ENCODE peak calls at places on chromosomes 6 and 20, in six cellular contexts. H, V, J, D, C and Q are unnamed samples.

GRCh38 chr20:48578397-48579098 is 249.3 kb downstream of the PREX1 start:
- DNase-seq in J (no peak), V (no peak), D (no peak), C (peak; percentile 3), H (no peak), Q (no peak)

GRCh38 chr20:52064936-52065335 is 126.6 kb downstream of the ZFP64 start:
- DNase-seq in H (no peak), V (no peak), D (no peak), C (no peak), J (no peak), Q (no peak)

GRCh38 chr6:62528894-62529526 is 243.0 kb upstream of the KHDRBS2 start:
- DNase-seq in D (no peak), J (no peak), H (no peak), V (no peak), C (no peak), Q (no peak)

GRCh38 chr6:118893095-118893881 is 664 bp upstream of the ASF1A start:
- DNase-seq in C (peak; percentile 87), H (no peak), J (peak; percentile 49), V (no peak), D (no peak), Q (no peak)

GRCh38 chr6:141809901-141810300 is 322.8 kb upstream of the GJE1 start:
- DNase-seq in D (no peak), H (no peak), C (peak; percentile 42), V (no peak), J (no peak), Q (no peak)

GRCh38 chr20:14445310-14445709 is 107.9 kb upstream of the FLRT3 start:
- DNase-seq in D (no peak), V (no peak), H (peak; percentile 43), C (peak; percentile 70), J (no peak), Q (peak; percentile 46)

GRCh38 chr20:58971429-58971828 is 9.6 kb upstream of the NELFCD start:
- DNase-seq in C (no peak), D (no peak), H (no peak), J (no peak), V (no peak), Q (no peak)

GRCh38 chr6:5511924-5512323 is 250.6 kb downstream of the FARS2 start:
- DNase-seq in J (no peak), V (no peak), D (no peak), H (peak; percentile 89), C (peak; percentile 83), Q (no peak)

GRCh38 chr6:14025160-14025559 is 92.4 kb upstream of the CD83 start:
- DNase-seq in D (no peak), J (no peak), H (no peak), C (no peak), V (no peak), Q (no peak)

GRCh38 chr6:155352812-155353211 is 38.5 kb upstream of the TFB1M start:
- DNase-seq in J (no peak), D (no peak), V (no peak), H (peak; percentile 92), C (peak; percentile 91), Q (no peak)

GRCh38 chr20:45300961-45301360 is 5.7 kb upstream of the RBPJL start:
- DNase-seq in V (no peak), J (peak; percentile 56), H (peak; percentile 91), D (no peak), C (peak; percentile 53), Q (no peak)

GRCh38 chr6:53707108-53707897 is 41.7 kb upstream of the KLHL31 start:
- DNase-seq in H (no peak), D (no peak), J (no peak), C (no peak), V (no peak), Q (no peak)

GRCh38 chr6:139372326-139373153 is 1.9 kb downstream of the CITED2 start:
- DNase-seq in H (peak; percentile 72), D (no peak), J (no peak), V (no peak), C (peak; percentile 36), Q (no peak)

GRCh38 chr20:2865630-2866029 is 7.7 kb upstream of the PTPRA start:
- DNase-seq in C (no peak), D (no peak), H (peak; percentile 69), J (no peak), V (no peak), Q (no peak)

GRCh38 chr6:32370510-32370909 is 1.2 kb downstream of the TSBP1 start:
- DNase-seq in H (no peak), J (no peak), D (no peak), C (peak; percentile 38), V (no peak), Q (peak; percentile 10)

GRCh38 chr6:105890521-105891244 is 195.5 kb upstream of the PRDM1 start:
- DNase-seq in D (no peak), V (no peak), H (no peak), C (peak; percentile 21), J (no peak), Q (no peak)

GRCh38 chr6:3335169-3335568 is 76.4 kb downstream of the PSMG4 start:
- DNase-seq in C (no peak), V (no peak), D (no peak), H (no peak), J (no peak), Q (no peak)

GRCh38 chr6:3334579-3334978 is 75.8 kb downstream of the PSMG4 start:
- DNase-seq in H (no peak), V (no peak), J (no peak), C (no peak), D (no peak), Q (no peak)

GRCh38 chr6:3331498-3331897 is 72.8 kb downstream of the PSMG4 start:
- DNase-seq in V (no peak), D (no peak), C (no peak), J (no peak), H (no peak), Q (no peak)

GRCh38 chr6:3331948-3332347 is 73.2 kb downstream of the PSMG4 start:
- DNase-seq in D (no peak), V (no peak), H (no peak), J (no peak), C (no peak), Q (no peak)

DNA sequence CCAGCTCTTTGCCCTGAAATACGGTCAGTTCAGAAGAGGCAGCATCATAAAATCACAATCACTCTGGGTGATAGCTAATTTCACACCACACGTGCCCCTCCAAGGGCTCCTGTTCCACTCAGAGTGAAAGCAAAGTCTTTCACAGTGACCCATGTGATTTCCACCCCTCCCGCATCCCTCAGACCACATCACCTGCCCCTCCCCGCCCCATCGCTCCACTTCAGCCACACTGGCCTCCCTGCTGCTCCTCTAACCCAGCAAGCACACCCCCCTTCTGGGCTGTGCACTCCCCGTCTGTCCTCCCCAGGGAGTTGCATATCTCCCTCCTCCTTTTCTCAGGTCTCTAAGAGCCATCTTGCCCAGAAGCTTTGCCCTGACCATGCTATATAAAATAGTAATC is 74.5 kb downstream of the PSMG4 start:
- DNase-seq in J (no peak), C (no peak), V (no peak), D (no peak), H (no peak), Q (no peak)
- H3K27ac ChIP-seq in J (no peak overlapping the region), C (no peak overlapping the region), V (no peak overlapping the region), D (no peak overlapping the region), H (no peak overlapping the region), Q (no peak overlapping the region)

DNA sequence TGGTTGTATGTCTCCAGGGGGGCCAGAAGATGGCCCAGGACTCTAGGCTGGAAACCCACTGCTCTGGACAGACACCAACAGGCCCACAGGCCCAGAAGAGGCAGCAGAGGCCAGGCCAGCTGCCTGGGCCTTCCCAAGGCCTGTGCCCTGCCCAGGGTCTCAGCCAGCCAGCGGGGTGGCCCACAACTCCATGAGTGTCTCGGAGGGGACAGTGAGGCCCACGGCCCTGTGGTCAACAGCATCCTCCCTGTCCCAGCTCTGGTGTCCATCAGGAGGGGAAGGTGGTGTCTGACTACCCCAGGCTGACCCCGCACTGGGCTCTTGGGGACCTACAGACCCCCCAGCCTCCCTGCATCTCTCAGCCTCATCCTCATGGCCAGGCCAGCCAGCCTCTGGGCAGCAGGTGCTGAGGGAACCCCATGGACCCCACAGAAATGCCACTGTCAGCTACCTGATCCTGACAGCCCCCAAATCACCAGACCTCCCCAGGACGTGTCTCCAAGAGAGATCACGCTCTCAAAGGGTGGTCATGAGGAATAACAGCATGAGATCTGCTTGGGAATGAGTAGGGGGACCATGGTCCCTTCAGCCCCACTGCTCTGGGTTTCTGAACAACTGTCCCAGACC is 112.4 kb downstream of the NOL4L start:
- DNase-seq in D (no peak), H (peak; percentile 73), C (no peak), V (no peak), J (no peak), Q (no peak)
- H3K27ac ChIP-seq in D (no peak overlapping the region), H (no peak overlapping the region), C (no peak overlapping the region), V (peak overlapping the region; percentile 76), J (peak overlapping the region; percentile 85), Q (no peak overlapping the region)

GRCh38 chr20:62239278-62239879 is 1.1 kb downstream of the OSBPL2 start:
- DNase-seq in H (peak; percentile 94), C (peak; percentile 52), D (no peak), J (no peak), V (no peak), Q (no peak)
- H3K27ac ChIP-seq in H (peak overlapping the region; percentile 60), C (peak overlapping the region; percentile 50), D (peak overlapping the region; percentile 90), J (peak overlapping the region; percentile 60), V (no peak overlapping the region), Q (peak overlapping the region; percentile 86)

DNA sequence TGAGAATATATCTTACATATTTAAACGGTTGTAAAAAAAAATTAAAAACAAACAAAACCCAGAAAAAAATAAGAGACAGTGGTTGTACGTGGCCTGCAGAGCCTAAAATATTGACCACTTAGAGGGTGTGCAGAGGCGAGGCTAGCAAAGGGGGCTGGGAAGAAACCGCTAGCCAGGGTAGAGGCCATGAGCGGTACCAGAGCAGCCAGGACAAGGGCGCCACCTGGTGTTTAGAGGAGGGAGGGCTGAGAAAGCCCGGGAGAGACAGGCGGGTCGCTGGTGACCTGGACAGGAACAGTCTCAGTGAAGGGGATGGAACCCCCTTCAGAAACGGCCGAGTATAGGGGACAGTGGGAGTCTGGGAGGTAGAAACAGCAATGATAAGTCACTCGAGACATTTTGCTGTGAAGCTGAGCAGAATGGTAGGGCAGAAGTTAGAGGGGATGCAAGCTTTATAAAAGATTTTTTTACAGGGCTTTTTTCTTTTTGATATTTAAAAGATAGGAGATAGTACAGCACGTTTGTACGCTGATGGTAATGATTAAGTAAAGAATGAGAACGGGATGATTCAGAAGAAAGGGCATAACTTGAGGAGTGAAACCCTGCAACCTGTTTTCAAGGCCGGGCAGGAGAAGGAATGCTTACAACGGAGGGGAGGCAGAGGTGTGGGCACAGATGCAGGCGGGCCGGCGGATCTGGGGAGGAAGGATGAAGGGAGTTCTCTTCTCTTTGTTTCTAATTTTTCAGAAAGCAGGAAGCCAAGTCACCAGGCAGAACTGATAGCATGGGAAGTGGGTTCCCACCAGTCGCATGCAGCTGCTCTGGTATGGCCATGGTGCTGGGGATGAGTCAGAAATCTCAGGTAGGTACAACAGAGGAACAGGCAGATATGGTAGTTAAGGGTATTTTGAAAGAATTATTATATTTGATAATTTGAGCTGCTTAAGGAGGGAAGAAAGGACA is 76.2 kb downstream of the FAM229B start:
- DNase-seq in V (peak; percentile 59), D (peak; percentile 56), C (peak; percentile 46), H (peak; percentile 74), J (peak; percentile 61), Q (no peak)
- H3K27ac ChIP-seq in V (no peak overlapping the region), D (no peak overlapping the region), C (no peak overlapping the region), H (no peak overlapping the region), J (no peak overlapping the region), Q (no peak overlapping the region)

DNA sequence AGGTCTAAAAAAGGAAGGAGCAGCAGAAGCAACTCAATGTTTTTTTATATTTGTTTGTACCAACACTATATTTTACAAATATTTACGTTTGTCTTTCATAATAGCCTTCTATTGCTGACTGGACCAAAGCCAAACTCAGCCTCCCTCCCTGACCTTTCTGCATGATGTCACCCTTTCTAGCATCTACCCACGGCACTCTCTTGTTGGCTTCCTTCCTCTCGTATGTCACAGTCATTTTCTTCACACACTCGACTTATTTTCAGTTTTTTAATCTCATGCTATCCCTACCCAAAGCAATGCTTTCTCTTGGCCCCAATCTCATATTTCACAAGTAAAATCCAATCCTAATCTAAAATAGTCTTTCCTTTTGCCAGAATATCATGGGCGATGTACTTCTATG is 16.3 kb upstream of the FAM8A1 start:
- DNase-seq in J (no peak), V (no peak), C (peak; percentile 75), H (peak; percentile 92), D (no peak), Q (no peak)
- H3K27ac ChIP-seq in J (no peak overlapping the region), V (no peak overlapping the region), C (peak overlapping the region; percentile 72), H (peak overlapping the region; percentile 69), D (peak overlapping the region; percentile 76), Q (no peak overlapping the region)